ENCODE peak calls at places on chromosomes 16 and 17, in seven cellular contexts. L is esophagus muscularis mucosa; A is NCI-H2081; N is H9; B is activated CD4-positive, alpha-beta T cell treated with anti-CD3 and anti-CD28 coated beads, Interleukin-2, amount 50 U/mL, for 4 hours; D is NCI-H748 treated with DMSO at 0.1 percent for 48 hours; J is LHCN-M2. I is an unnamed sample.

GRCh38 chr16:61887903-61888302 is 148.3 kb downstream of the CDH8 start:
- DNase-seq in L (no peak), A (no peak), N (no peak), B (no peak), D (no peak), J (peak), I (peak)

GRCh38 chr17:20266806-20267458 is 200.4 kb downstream of the LGALS9B start:
- DNase-seq in L (no peak), A (peak), N (no peak), B (no peak), D (peak), J (peak), I (peak)

GRCh38 chr17:42438600-42439567 is 15.8 kb upstream of the CAVIN1 start:
- DNase-seq in L (no peak), A (no peak), N (peak), B (peak), D (no peak), J (peak), I (no peak)

GRCh38 chr17:79732804-79733691 is 2.3 kb downstream of the ENPP7 start:
- DNase-seq in L (no peak), A (no peak), N (no peak), B (no peak), D (no peak), J (no peak), I (no peak)

GRCh38 chr17:4560837-4561241 is 462 bp upstream of the GGT6 start:
- DNase-seq in L (no peak), A (no peak), N (peak), B (no peak), D (no peak), J (no peak), I (no peak)

GRCh38 chr17:40348136-40348504 is 16.4 kb downstream of the GJD3 start:
- DNase-seq in L (no peak), A (no peak), N (peak), B (no peak), D (no peak), J (no peak), I (no peak)

GRCh38 chr16:23362460-23363317 is 60.6 kb downstream of the SCNN1B start:
- DNase-seq in L (no peak), A (peak), N (no peak), B (no peak), D (no peak), J (no peak), I (peak)

GRCh38 chr16:49012961-49013726 is 268.5 kb downstream of the CBLN1 start:
- DNase-seq in L (peak), A (no peak), N (no peak), B (no peak), D (no peak), J (peak), I (no peak)

GRCh38 chr16:88719267-88719932 is 13.1 kb downstream of the CTU2 start:
- DNase-seq in L (no peak), A (no peak), N (no peak), B (no peak), D (no peak), J (no peak), I (no peak)

GRCh38 chr17:50289268-50289667 is 15.0 kb downstream of the TMEM92 start:
- DNase-seq in L (no peak), A (no peak), N (no peak), B (no peak), D (no peak), J (peak), I (no peak)

GRCh38 chr16:60127196-60127595 is 1393.1 kb upstream of the GOT2 start:
- DNase-seq in L (no peak), A (no peak), N (no peak), B (no peak), D (no peak), J (no peak), I (no peak)

GRCh38 chr16:80006175-80006895 is 405.8 kb upstream of the MAF start:
- DNase-seq in L (no peak), A (no peak), N (no peak), B (no peak), D (no peak), J (peak), I (peak)

GRCh38 chr17:45228985-45229517 is 7.4 kb downstream of the FMNL1 start:
- DNase-seq in L (peak), A (no peak), N (peak), B (peak), D (no peak), J (peak), I (peak)

GRCh38 chr17:45357364-45357997 is 40.7 kb upstream of the MAP3K14 start:
- DNase-seq in L (no peak), A (no peak), N (no peak), B (no peak), D (no peak), J (peak), I (no peak)